ENCODE peak calls at places on chromosomes 6 and 20, in ten cellular contexts. One of them, this sample, is unnamed.

GRCh38 chr6:125192610-125192930 is 39.0 kb downstream of the TPD52L1 start:
- DNase-seq in NCI-H1436: no peak
- DNase-seq in hepatic stellate cell: no peak
- DNase-seq in right cardiac atrium: no peak
- DNase-seq in pancreas: no peak
- DNase-seq in nephron progenitor cell: no peak
- DNase-seq in heart left ventricle: no peak
- DNase-seq in RPMI8226: no peak
- DNase-seq in activated T-helper 1 cell treated with anti-CD3 and anti-CD28 coated beads, Interleukin-2, amount 50 U/mL, for 16 hours: no peak
- DNase-seq in frontal cortex: no peak
- DNase-seq in this sample: no peak

GRCh38 chr6:150195996-150196417 is 53.2 kb downstream of the PPP1R14C start:
- DNase-seq in NCI-H1436: no peak
- DNase-seq in hepatic stellate cell: no peak
- DNase-seq in right cardiac atrium: no peak
- DNase-seq in pancreas: no peak
- DNase-seq in nephron progenitor cell: peak; percentile 73
- DNase-seq in heart left ventricle: no peak
- DNase-seq in RPMI8226: no peak
- DNase-seq in activated T-helper 1 cell treated with anti-CD3 and anti-CD28 coated beads, Interleukin-2, amount 50 U/mL, for 16 hours: no peak
- DNase-seq in frontal cortex: no peak
- DNase-seq in this sample: no peak

GRCh38 chr20:1802385-1803215 is 92.6 kb upstream of the SIRPA start:
- DNase-seq in NCI-H1436: peak; percentile 11
- DNase-seq in hepatic stellate cell: peak; percentile 73
- DNase-seq in right cardiac atrium: peak; percentile 79
- DNase-seq in pancreas: peak; percentile 16
- DNase-seq in nephron progenitor cell: peak; percentile 78
- DNase-seq in heart left ventricle: peak; percentile 71
- DNase-seq in RPMI8226: peak; percentile 66
- DNase-seq in activated T-helper 1 cell treated with anti-CD3 and anti-CD28 coated beads, Interleukin-2, amount 50 U/mL, for 16 hours: no peak
- DNase-seq in frontal cortex: peak; percentile 81
- DNase-seq in this sample: no peak

GRCh38 chr20:63552481-63553249 is 1.3 kb upstream of the FNDC11 start:
- DNase-seq in NCI-H1436: no peak
- DNase-seq in hepatic stellate cell: no peak
- DNase-seq in right cardiac atrium: no peak
- DNase-seq in pancreas: no peak
- DNase-seq in nephron progenitor cell: no peak
- DNase-seq in heart left ventricle: no peak
- DNase-seq in RPMI8226: peak; percentile 44
- DNase-seq in activated T-helper 1 cell treated with anti-CD3 and anti-CD28 coated beads, Interleukin-2, amount 50 U/mL, for 16 hours: no peak
- DNase-seq in frontal cortex: no peak
- DNase-seq in this sample: no peak

GRCh38 chr6:157222201-157222981 is 100.9 kb downstream of the TMEM242 start:
- DNase-seq in NCI-H1436: no peak
- DNase-seq in hepatic stellate cell: no peak
- DNase-seq in right cardiac atrium: no peak
- DNase-seq in pancreas: no peak
- DNase-seq in nephron progenitor cell: no peak
- DNase-seq in heart left ventricle: no peak
- DNase-seq in RPMI8226: no peak
- DNase-seq in activated T-helper 1 cell treated with anti-CD3 and anti-CD28 coated beads, Interleukin-2, amount 50 U/mL, for 16 hours: no peak
- DNase-seq in frontal cortex: no peak
- DNase-seq in this sample: no peak

GRCh38 chr6:17725083-17725482 is 18.4 kb upstream of the NUP153 start:
- DNase-seq in NCI-H1436: peak; percentile 76
- DNase-seq in hepatic stellate cell: peak; percentile 60
- DNase-seq in right cardiac atrium: peak; percentile 60
- DNase-seq in pancreas: no peak
- DNase-seq in nephron progenitor cell: peak; percentile 52
- DNase-seq in heart left ventricle: peak; percentile 82
- DNase-seq in RPMI8226: no peak
- DNase-seq in activated T-helper 1 cell treated with anti-CD3 and anti-CD28 coated beads, Interleukin-2, amount 50 U/mL, for 16 hours: no peak
- DNase-seq in frontal cortex: peak; percentile 28
- DNase-seq in this sample: no peak

GRCh38 chr6:130933712-130934200 is 106.5 kb downstream of the SMLR1 start:
- DNase-seq in NCI-H1436: no peak
- DNase-seq in hepatic stellate cell: no peak
- DNase-seq in right cardiac atrium: peak; percentile 16
- DNase-seq in pancreas: no peak
- DNase-seq in nephron progenitor cell: no peak
- DNase-seq in heart left ventricle: no peak
- DNase-seq in RPMI8226: no peak
- DNase-seq in activated T-helper 1 cell treated with anti-CD3 and anti-CD28 coated beads, Interleukin-2, amount 50 U/mL, for 16 hours: no peak
- DNase-seq in frontal cortex: no peak
- DNase-seq in this sample: no peak

GRCh38 chr6:151109361-151109760 is 130.4 kb upstream of the AKAP12 start:
- DNase-seq in NCI-H1436: no peak
- DNase-seq in hepatic stellate cell: no peak
- DNase-seq in right cardiac atrium: no peak
- DNase-seq in pancreas: no peak
- DNase-seq in nephron progenitor cell: no peak
- DNase-seq in heart left ventricle: no peak
- DNase-seq in RPMI8226: no peak
- DNase-seq in activated T-helper 1 cell treated with anti-CD3 and anti-CD28 coated beads, Interleukin-2, amount 50 U/mL, for 16 hours: no peak
- DNase-seq in frontal cortex: no peak
- DNase-seq in this sample: no peak

GRCh38 chr6:36061236-36061635 is 33.6 kb downstream of the MAPK14 start:
- DNase-seq in NCI-H1436: no peak
- DNase-seq in hepatic stellate cell: no peak
- DNase-seq in right cardiac atrium: no peak
- DNase-seq in pancreas: no peak
- DNase-seq in nephron progenitor cell: no peak
- DNase-seq in heart left ventricle: no peak
- DNase-seq in RPMI8226: no peak
- DNase-seq in activated T-helper 1 cell treated with anti-CD3 and anti-CD28 coated beads, Interleukin-2, amount 50 U/mL, for 16 hours: no peak
- DNase-seq in frontal cortex: no peak
- DNase-seq in this sample: no peak

GRCh38 chr20:31829731-31830130 is 10.6 kb downstream of the MYLK2 start:
- DNase-seq in NCI-H1436: no peak
- DNase-seq in hepatic stellate cell: no peak
- DNase-seq in right cardiac atrium: no peak
- DNase-seq in pancreas: no peak
- DNase-seq in nephron progenitor cell: no peak
- DNase-seq in heart left ventricle: no peak
- DNase-seq in RPMI8226: no peak
- DNase-seq in activated T-helper 1 cell treated with anti-CD3 and anti-CD28 coated beads, Interleukin-2, amount 50 U/mL, for 16 hours: no peak
- DNase-seq in frontal cortex: no peak
- DNase-seq in this sample: no peak

GRCh38 chr20:25296094-25297093 is 48.5 kb downstream of the PYGB start:
- DNase-seq in NCI-H1436: no peak
- DNase-seq in hepatic stellate cell: peak; percentile 38
- DNase-seq in right cardiac atrium: peak; percentile 51
- DNase-seq in pancreas: no peak
- DNase-seq in nephron progenitor cell: no peak
- DNase-seq in heart left ventricle: no peak
- DNase-seq in RPMI8226: peak; percentile 88
- DNase-seq in activated T-helper 1 cell treated with anti-CD3 and anti-CD28 coated beads, Interleukin-2, amount 50 U/mL, for 16 hours: no peak
- DNase-seq in frontal cortex: no peak
- DNase-seq in this sample: no peak

GRCh38 chr6:150667977-150668716 is 68.5 kb downstream of the PLEKHG1 start:
- DNase-seq in NCI-H1436: no peak
- DNase-seq in hepatic stellate cell: no peak
- DNase-seq in right cardiac atrium: peak; percentile 93
- DNase-seq in pancreas: peak; percentile 79
- DNase-seq in nephron progenitor cell: peak; percentile 70
- DNase-seq in heart left ventricle: peak; percentile 94
- DNase-seq in RPMI8226: peak; percentile 44
- DNase-seq in activated T-helper 1 cell treated with anti-CD3 and anti-CD28 coated beads, Interleukin-2, amount 50 U/mL, for 16 hours: no peak
- DNase-seq in frontal cortex: peak; percentile 58
- DNase-seq in this sample: no peak

GRCh38 chr6:46393161-46393939 is 97.9 kb downstream of the RCAN2 start:
- DNase-seq in NCI-H1436: no peak
- DNase-seq in hepatic stellate cell: no peak
- DNase-seq in right cardiac atrium: no peak
- DNase-seq in pancreas: no peak
- DNase-seq in nephron progenitor cell: no peak
- DNase-seq in heart left ventricle: no peak
- DNase-seq in RPMI8226: no peak
- DNase-seq in activated T-helper 1 cell treated with anti-CD3 and anti-CD28 coated beads, Interleukin-2, amount 50 U/mL, for 16 hours: no peak
- DNase-seq in frontal cortex: no peak
- DNase-seq in this sample: no peak

This sample was measured in activated naive CD4-positive, alpha-beta T cell treated with anti-CD3 and anti-CD28 coated beads, Interleukin-2, amount 50 U/mL, for 72 hours.